ENCODE peak calls at places on chromosomes 12 and 14, in seven cellular contexts. P is GM03348; M is stimulated activated CD4-positive, alpha-beta T cell treated with anti-CD3 and anti-CD28 coated beads, Interleukin-15, amount 100 ng/mL, for 24 hours; F is CMK; Q is AG10803; K is glomerular endothelial cell; G is fibroblast of gingiva. V is an unnamed sample.

GRCh38 chr14:101578489-101578888 is 17.2 kb downstream of the DIO3 start:
- DNase-seq in P (no peak), M (no peak), F (no peak), Q (no peak), K (no peak), G (no peak), V (peak; percentile 37)

GRCh38 chr14:63178912-63179311 is 25.3 kb upstream of the RHOJ start:
- DNase-seq in P (peak; percentile 75), M (no peak), F (no peak), Q (peak; percentile 80), K (no peak), G (no peak), V (no peak)

GRCh38 chr12:82688035-82688501 is 1.4 kb downstream of the TMTC2 start:
- DNase-seq in P (peak; percentile 19), M (no peak), F (no peak), Q (peak; percentile 17), K (no peak), G (no peak), V (no peak)

GRCh38 chr12:34403706-34404376 is 381.5 kb downstream of the ALG10 start:
- DNase-seq in P (peak; percentile 0), M (no peak), F (no peak), Q (no peak), K (no peak), G (no peak), V (peak; percentile 14)

GRCh38 chr12:110566993-110567392 is 16.1 kb downstream of the PPTC7 start:
- DNase-seq in P (no peak), M (no peak), F (no peak), Q (no peak), K (no peak), G (no peak), V (no peak)

GRCh38 chr12:107356266-107356936 is 263.1 kb upstream of the CRY1 start:
- DNase-seq in P (peak; percentile 74), M (no peak), F (no peak), Q (peak; percentile 81), K (no peak), G (peak; percentile 14), V (no peak)

GRCh38 chr12:113867258-113867657 is 98.9 kb downstream of the RBM19 start:
- DNase-seq in P (peak; percentile 51), M (no peak), F (no peak), Q (peak; percentile 15), K (no peak), G (no peak), V (no peak)

GRCh38 chr12:104411826-104412626 is 44.7 kb upstream of the CHST11 start:
- DNase-seq in P (peak; percentile 27), M (peak; percentile 7), F (no peak), Q (no peak), K (no peak), G (no peak), V (no peak)